ENCODE peak calls at places on chromosomes 16 and 17, in nine cellular contexts. Y is effector memory CD8-positive, alpha-beta T cell; W is heart right ventricle; S is Ammon's horn; E is EL; F is NB4; U is HFFc6; O is DMS153; C is B cell. J is an unnamed sample.

GRCh38 chr16:74991593-74992403 is 6.9 kb upstream of the WDR59 start:
- DNase-seq in Y (no peak), W (no peak), S (no peak), E (no peak), F (no peak), U (no peak), O (no peak), C (no peak), J (no peak)

GRCh38 chr17:50370052-50370451 is 2.9 kb downstream of the MRPL27 start:
- DNase-seq in Y (no peak), W (no peak), S (no peak), E (no peak), F (no peak), U (no peak), O (no peak), C (no peak), J (no peak)

GRCh38 chr16:1089822-1090619 is 6.0 kb downstream of the C1QTNF8 start:
- DNase-seq in Y (no peak), W (peak; percentile 65), S (no peak), E (no peak), F (no peak), U (no peak), O (peak; percentile 26), C (no peak), J (no peak)

GRCh38 chr17:49024523-49024922 is 27.3 kb downstream of the IGF2BP1 start:
- DNase-seq in Y (no peak), W (no peak), S (no peak), E (no peak), F (no peak), U (no peak), O (no peak), C (no peak), J (no peak)

GRCh38 chr16:67206838-67207115 is 7.8 kb downstream of the ELMO3 start:
- DNase-seq in Y (no peak), W (no peak), S (no peak), E (peak; percentile 57), F (no peak), U (peak; percentile 25), O (no peak), C (no peak), J (no peak)

GRCh38 chr17:1232786-1233185 is 37.5 kb upstream of the BHLHA9 start:
- DNase-seq in Y (no peak), W (no peak), S (no peak), E (peak; percentile 51), F (no peak), U (peak; percentile 31), O (no peak), C (no peak), J (no peak)

GRCh38 chr17:38559025-38559879 is 46.5 kb downstream of the SRCIN1 start:
- DNase-seq in Y (peak; percentile 87), W (peak; percentile 71), S (no peak), E (peak; percentile 88), F (peak; percentile 90), U (peak; percentile 48), O (peak; percentile 93), C (peak; percentile 95), J (no peak)

GRCh38 chr16:10923650-10924214 is 18.5 kb downstream of the DEXI start:
- DNase-seq in Y (no peak), W (peak; percentile 75), S (peak; percentile 63), E (no peak), F (no peak), U (no peak), O (no peak), C (no peak), J (no peak)

GRCh38 chr16:86566966-86567700 is 504 bp downstream of the FOXC2 start:
- DNase-seq in Y (no peak), W (no peak), S (no peak), E (peak; percentile 66), F (no peak), U (no peak), O (no peak), C (peak; percentile 64), J (no peak)

GRCh38 chr17:8724451-8724850 is 20.2 kb downstream of the CCDC42 start:
- DNase-seq in Y (no peak), W (no peak), S (no peak), E (no peak), F (no peak), U (no peak), O (no peak), C (no peak), J (no peak)

GRCh38 chr17:4591529-4591928 is 7.2 kb downstream of the SMTNL2 start:
- DNase-seq in Y (no peak), W (no peak), S (no peak), E (peak; percentile 42), F (peak; percentile 14), U (peak; percentile 8), O (no peak), C (no peak), J (no peak)

GRCh38 chr16:51225902-51226301 is 74.8 kb upstream of the SALL1 start:
- DNase-seq in Y (no peak), W (no peak), S (no peak), E (no peak), F (no peak), U (no peak), O (no peak), C (no peak), J (no peak)

GRCh38 chr16:82187829-82188228 is 17.8 kb upstream of the MPHOSPH6 start:
- DNase-seq in Y (no peak), W (no peak), S (no peak), E (no peak), F (no peak), U (no peak), O (no peak), C (no peak), J (no peak)

GRCh38 chr16:12661656-12662172 is 142.0 kb downstream of the CPPED1 start:
- DNase-seq in Y (no peak), W (peak; percentile 30), S (no peak), E (peak; percentile 32), F (peak; percentile 58), U (no peak), O (no peak), C (no peak), J (no peak)

GRCh38 chr17:47894498-47895253 is 1.4 kb upstream of the SP2 start:
- DNase-seq in Y (no peak), W (no peak), S (no peak), E (no peak), F (no peak), U (no peak), O (no peak), C (no peak), J (no peak)

GRCh38 chr17:18044609-18045008 is 5.4 kb downstream of the GID4 start:
- DNase-seq in Y (no peak), W (no peak), S (no peak), E (no peak), F (no peak), U (no peak), O (no peak), C (no peak), J (no peak)

GRCh38 chr16:81076566-81077076 is 417 bp downstream of the C16orf46 start:
- DNase-seq in Y (peak; percentile 97), W (peak; percentile 90), S (peak; percentile 96), E (peak; percentile 89), F (peak; percentile 85), U (peak; percentile 78), O (peak; percentile 82), C (peak; percentile 77), J (no peak)

GRCh38 chr17:79835953-79836951 is 3.0 kb downstream of the CBX4 start:
- DNase-seq in Y (no peak), W (no peak), S (no peak), E (no peak), F (peak; percentile 95), U (no peak), O (peak; percentile 92), C (no peak), J (no peak)

GRCh38 chr16:79580465-79581200 is 19.9 kb downstream of the MAF start:
- DNase-seq in Y (no peak), W (no peak), S (no peak), E (no peak), F (no peak), U (no peak), O (no peak), C (no peak), J (no peak)

GRCh38 chr17:74276051-74276476 is 2.0 kb downstream of the DNAI2 start:
- DNase-seq in Y (no peak), W (peak; percentile 86), S (peak; percentile 78), E (no peak), F (no peak), U (no peak), O (no peak), C (no peak), J (peak; percentile 90)

GRCh38 chr17:44889003-44889402 is 10.2 kb downstream of the EFTUD2 start:
- DNase-seq in Y (no peak), W (no peak), S (no peak), E (no peak), F (no peak), U (no peak), O (no peak), C (no peak), J (no peak)

GRCh38 chr17:45870342-45870974 is 23.9 kb upstream of the MAPT start:
- DNase-seq in Y (no peak), W (no peak), S (no peak), E (no peak), F (no peak), U (no peak), O (no peak), C (no peak), J (no peak)

GRCh38 chr17:37543527-37544122 is 53.9 kb downstream of the DUSP14 start:
- DNase-seq in Y (no peak), W (no peak), S (no peak), E (no peak), F (no peak), U (no peak), O (no peak), C (no peak), J (no peak)

GRCh38 chr17:8855477-8856204 is 11.8 kb downstream of the PIK3R6 start:
- DNase-seq in Y (no peak), W (no peak), S (peak; percentile 35), E (peak; percentile 14), F (no peak), U (no peak), O (no peak), C (no peak), J (no peak)

GRCh38 chr16:70430667-70431536 is 8.0 kb downstream of the ST3GAL2 start:
- DNase-seq in Y (peak; percentile 33), W (peak; percentile 34), S (no peak), E (no peak), F (peak; percentile 93), U (no peak), O (no peak), C (peak; percentile 89), J (no peak)

GRCh38 chr16:77223184-77223583 is 24.0 kb downstream of the SYCE1L start:
- DNase-seq in Y (no peak), W (no peak), S (no peak), E (peak; percentile 9), F (peak; percentile 40), U (no peak), O (no peak), C (no peak), J (no peak)

GRCh38 chr17:791807-792206 is 9.7 kb downstream of the MRM3 start:
- DNase-seq in Y (no peak), W (no peak), S (no peak), E (no peak), F (no peak), U (no peak), O (no peak), C (no peak), J (no peak)

GRCh38 chr17:55292094-55292493 is 27.3 kb downstream of the HLF start:
- DNase-seq in Y (no peak), W (no peak), S (no peak), E (no peak), F (no peak), U (no peak), O (no peak), C (no peak), J (no peak)

GRCh38 chr17:42227849-42228696 is 33.8 kb upstream of the GHDC start:
- DNase-seq in Y (no peak), W (no peak), S (no peak), E (peak; percentile 16), F (no peak), U (peak; percentile 11), O (no peak), C (no peak), J (no peak)

GRCh38 chr17:81365148-81365600 is 30.1 kb upstream of the BAHCC1 start:
- DNase-seq in Y (no peak), W (peak; percentile 46), S (peak; percentile 58), E (peak; percentile 73), F (no peak), U (peak; percentile 45), O (peak; percentile 45), C (peak; percentile 57), J (no peak)

GRCh38 chr16:30091474-30092372 is at the start of gene TBX6:
- DNase-seq in Y (peak; percentile 90), W (peak; percentile 92), S (peak; percentile 95), E (peak; percentile 90), F (peak; percentile 97), U (peak; percentile 90), O (peak; percentile 85), C (peak; percentile 95), J (no peak)

J was measured in vagina.